ENCODE peak calls at places on chromosomes 2 and 18, in nine cellular contexts. B, Z, O, U, D, R, X, P and L are unnamed samples.

GRCh38 chr2:12330916-12331315 is 385.8 kb upstream of the TRIB2 start:
- DNase-seq in B (no peak), Z (no peak), O (no peak), U (no peak), D (no peak), R (no peak), X (no peak), P (no peak), L (no peak)

GRCh38 chr2:20151116-20151571 is 73.8 kb downstream of the SDC1 start:
- DNase-seq in B (no peak), Z (no peak), O (no peak), U (no peak), D (no peak), R (no peak), X (no peak), P (peak), L (no peak)

GRCh38 chr2:54772110-54772509 is 48.6 kb downstream of the EML6 start:
- DNase-seq in B (no peak), Z (peak), O (no peak), U (no peak), D (no peak), R (no peak), X (no peak), P (no peak), L (no peak)

GRCh38 chr18:24380163-24380747 is 17.4 kb downstream of the OSBPL1A start:
- DNase-seq in B (no peak), Z (no peak), O (no peak), U (no peak), D (no peak), R (no peak), X (no peak), P (no peak), L (no peak)

GRCh38 chr2:68995911-68996310 is 17.1 kb upstream of the ANTXR1 start:
- DNase-seq in B (no peak), Z (no peak), O (no peak), U (no peak), D (no peak), R (no peak), X (no peak), P (no peak), L (no peak)

GRCh38 chr2:191853843-191854242 is 7.0 kb upstream of the CAVIN2 start:
- DNase-seq in B (no peak), Z (peak), O (no peak), U (no peak), D (no peak), R (no peak), X (no peak), P (no peak), L (no peak)

GRCh38 chr18:13253786-13254755 is 35.5 kb downstream of the LDLRAD4 start:
- DNase-seq in B (no peak), Z (no peak), O (no peak), U (no peak), D (no peak), R (no peak), X (no peak), P (no peak), L (no peak)

GRCh38 chr2:85704800-85705679 is 10.9 kb downstream of the GNLY start:
- DNase-seq in B (no peak), Z (no peak), O (no peak), U (no peak), D (no peak), R (no peak), X (no peak), P (peak), L (no peak)

GRCh38 chr2:240141736-240142135 is 1.3 kb upstream of the OTOS start:
- DNase-seq in B (no peak), Z (no peak), O (no peak), U (no peak), D (no peak), R (no peak), X (no peak), P (no peak), L (no peak)

DNA sequence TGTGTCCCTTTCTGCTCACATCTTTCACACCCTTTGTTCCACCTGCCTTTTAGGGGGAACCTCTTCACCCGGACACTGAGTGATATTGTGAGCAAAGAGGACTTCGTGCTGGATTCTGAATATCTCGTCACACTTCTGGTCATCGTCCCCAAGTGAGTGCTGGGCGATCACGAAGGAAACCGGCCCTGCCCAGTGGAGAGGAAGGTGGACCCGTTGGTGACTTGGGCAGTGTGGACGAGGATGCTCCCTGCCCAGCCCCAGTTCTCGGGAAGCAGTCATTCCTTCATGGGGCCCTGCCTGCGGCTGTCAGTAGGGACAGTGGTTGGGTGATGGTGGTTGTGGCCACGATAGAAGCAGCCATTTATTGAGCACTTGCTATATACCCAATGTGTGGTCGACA is 40.8 kb downstream of the PDIA6 start:
- DNase-seq in B (no peak), Z (no peak), O (no peak), U (no peak), D (no peak), R (no peak), X (no peak), P (no peak), L (no peak)
- TF ChIP-seq CTCF in B (no peak), Z (no peak), O (no peak), U (no peak), D (no peak), R (no peak), X (no peak), P (no peak), L (no peak)

GRCh38 chr2:43018179-43019024 is 208.0 kb downstream of the ZFP36L2 start:
- DNase-seq in B (no peak), Z (no peak), O (peak), U (peak), D (no peak), R (no peak), X (no peak), P (no peak), L (peak)
- TF ChIP-seq CTCF in B (no peak), Z (no peak), O (no peak), U (no peak), D (no peak), R (no peak), X (no peak), P (no peak), L (no peak)

GRCh38 chr18:11908182-11909080 is at the start of gene MPPE1:
- DNase-seq in B (no peak), Z (peak), O (peak), U (peak), D (peak), R (peak), X (peak), P (peak), L (peak)
- TF ChIP-seq CTCF in B (no peak), Z (no peak), O (no peak), U (no peak), D (peak), R (no peak), X (no peak), P (no peak), L (peak)

GRCh38 chr18:58640428-58640805 is 11.5 kb upstream of the ALPK2 start:
- DNase-seq in B (no peak), Z (no peak), O (no peak), U (no peak), D (no peak), R (no peak), X (no peak), P (no peak), L (no peak)

GRCh38 chr18:58637197-58637596 is 8.3 kb upstream of the ALPK2 start:
- DNase-seq in B (no peak), Z (no peak), O (no peak), U (no peak), D (no peak), R (no peak), X (no peak), P (no peak), L (no peak)

GRCh38 chr18:58639237-58639636 is 10.3 kb upstream of the ALPK2 start:
- DNase-seq in B (no peak), Z (no peak), O (no peak), U (no peak), D (no peak), R (no peak), X (no peak), P (no peak), L (no peak)

GRCh38 chr18:58639751-58640427 is 11.0 kb upstream of the ALPK2 start:
- DNase-seq in B (peak), Z (no peak), O (no peak), U (no peak), D (no peak), R (no peak), X (peak), P (peak), L (no peak)

GRCh38 chr18:58638446-58638845 is 9.6 kb upstream of the ALPK2 start:
- DNase-seq in B (no peak), Z (no peak), O (no peak), U (no peak), D (no peak), R (no peak), X (no peak), P (peak), L (no peak)
- TF ChIP-seq CTCF in B (no peak), Z (no peak), O (no peak), U (no peak), D (no peak), R (no peak), X (no peak), P (no peak), L (no peak)

GRCh38 chr18:63073481-63073880 is 246.1 kb downstream of the BCL2 start:
- DNase-seq in B (no peak), Z (no peak), O (no peak), U (no peak), D (no peak), R (no peak), X (no peak), P (peak), L (no peak)

GRCh38 chr18:63071566-63072175 is 247.9 kb downstream of the BCL2 start:
- DNase-seq in B (no peak), Z (no peak), O (no peak), U (no peak), D (no peak), R (no peak), X (no peak), P (no peak), L (no peak)

GRCh38 chr18:63078471-63078870 is 241.1 kb downstream of the BCL2 start:
- DNase-seq in B (no peak), Z (no peak), O (no peak), U (no peak), D (no peak), R (no peak), X (no peak), P (peak), L (no peak)

GRCh38 chr18:63070750-63071502 is 248.6 kb downstream of the BCL2 start:
- DNase-seq in B (no peak), Z (no peak), O (no peak), U (no peak), D (no peak), R (no peak), X (no peak), P (no peak), L (no peak)

DNA sequence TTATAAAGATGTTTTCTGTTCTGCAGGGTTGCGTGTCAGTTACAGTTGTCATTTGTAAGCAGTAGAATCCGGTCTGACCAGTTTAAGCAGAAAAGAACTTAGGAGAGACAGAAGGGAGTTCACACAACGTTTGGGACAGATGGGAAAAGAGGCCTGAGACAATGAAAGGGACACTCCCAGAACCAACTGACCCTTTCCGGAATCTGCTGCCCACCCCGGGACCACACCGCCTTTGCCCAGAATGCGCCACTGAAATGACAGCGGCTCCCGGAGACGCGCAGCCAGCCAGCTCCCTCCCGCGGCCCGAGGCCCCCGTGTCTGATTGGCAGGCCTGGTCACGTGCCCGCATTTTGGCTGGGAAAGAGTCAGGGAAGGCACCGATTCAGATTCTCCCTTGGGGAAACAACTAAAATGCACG is 244.6 kb downstream of the BCL2 start:
- DNase-seq in B (no peak), Z (peak), O (peak), U (peak), D (peak), R (peak), X (no peak), P (no peak), L (peak)
- TF ChIP-seq CTCF in B (no peak), Z (no peak), O (no peak), U (no peak), D (no peak), R (no peak), X (no peak), P (no peak), L (peak)

DNA sequence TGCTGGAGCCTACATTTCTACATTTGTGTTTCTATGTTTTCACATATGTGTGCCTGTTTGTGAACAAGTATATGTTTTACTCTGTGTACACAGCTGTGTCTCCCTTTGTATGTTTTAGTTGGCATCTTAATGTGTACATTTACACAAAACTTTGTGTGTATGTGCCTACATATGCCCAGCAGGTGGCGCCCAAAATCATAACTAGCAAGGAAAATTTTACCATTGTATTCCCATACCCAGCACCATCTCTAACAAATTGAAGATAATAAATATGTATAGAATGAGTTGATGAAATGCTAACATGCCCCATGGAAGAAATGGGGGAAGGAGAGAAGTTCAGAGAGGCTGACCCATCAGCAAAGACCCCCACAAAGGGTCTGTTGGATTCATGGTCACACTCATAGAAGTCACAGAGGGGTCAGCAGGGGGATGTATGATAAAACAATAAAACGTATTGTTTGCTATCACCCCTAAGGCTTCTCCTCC is 48.1 kb downstream of the PKDCC start:
- DNase-seq in B (no peak), Z (peak), O (peak), U (peak), D (peak), R (peak), X (peak), P (peak), L (peak)
- TF ChIP-seq CTCF in B (peak), Z (peak), O (peak), U (peak), D (peak), R (peak), X (peak), P (peak), L (peak)

GRCh38 chr2:64769392-64770044 is 115.8 kb upstream of the SERTAD2 start:
- DNase-seq in B (no peak), Z (no peak), O (no peak), U (no peak), D (no peak), R (no peak), X (no peak), P (no peak), L (no peak)

GRCh38 chr2:64771726-64772125 is 118.0 kb upstream of the SERTAD2 start:
- DNase-seq in B (no peak), Z (no peak), O (no peak), U (no peak), D (no peak), R (no peak), X (no peak), P (no peak), L (no peak)

GRCh38 chr2:64768426-64769033 is 114.8 kb upstream of the SERTAD2 start:
- DNase-seq in B (no peak), Z (no peak), O (no peak), U (no peak), D (no peak), R (no peak), X (no peak), P (no peak), L (peak)

GRCh38 chr2:64770137-64770780 is 116.5 kb upstream of the SERTAD2 start:
- DNase-seq in B (no peak), Z (no peak), O (no peak), U (no peak), D (no peak), R (no peak), X (no peak), P (no peak), L (no peak)

DNA sequence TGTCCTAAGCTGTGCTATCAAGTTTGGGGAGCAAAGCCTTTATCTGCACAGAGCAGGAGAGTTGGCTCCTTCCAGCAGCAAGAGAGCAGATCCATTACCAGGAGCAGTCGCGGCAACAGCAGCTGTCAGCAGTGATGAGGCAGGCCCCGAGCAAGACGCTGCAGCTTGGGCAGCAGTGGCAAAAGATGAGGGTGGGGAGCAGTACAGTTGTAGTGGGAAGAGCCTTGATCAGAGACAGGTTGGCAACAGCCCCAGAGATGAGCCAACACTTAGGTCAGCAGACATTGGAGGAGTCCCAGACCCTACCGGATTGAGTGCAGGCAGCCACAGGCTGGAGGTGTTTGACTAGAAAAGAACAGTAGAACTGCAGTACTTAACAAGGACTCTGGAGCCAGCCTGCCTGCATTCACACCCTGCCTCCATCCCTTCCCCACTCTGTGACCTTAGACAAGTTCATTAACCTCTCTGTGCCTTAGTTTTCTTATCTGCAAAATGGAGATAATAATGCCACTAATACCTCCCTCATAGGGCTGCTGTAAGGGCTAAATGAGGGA is 117.1 kb upstream of the SERTAD2 start:
- DNase-seq in B (no peak), Z (no peak), O (peak), U (peak), D (no peak), R (no peak), X (peak), P (no peak), L (no peak)
- TF ChIP-seq CTCF in B (peak), Z (no peak), O (no peak), U (no peak), D (no peak), R (no peak), X (no peak), P (no peak), L (no peak)

GRCh38 chr18:3126457-3127097 is 93.2 kb downstream of the MYOM1 start:
- DNase-seq in B (no peak), Z (no peak), O (no peak), U (no peak), D (no peak), R (no peak), X (no peak), P (no peak), L (no peak)

GRCh38 chr18:3130344-3130743 is 89.4 kb downstream of the MYOM1 start:
- DNase-seq in B (no peak), Z (no peak), O (no peak), U (no peak), D (no peak), R (no peak), X (no peak), P (no peak), L (no peak)

GRCh38 chr18:3124822-3125221 is 94.9 kb downstream of the MYOM1 start:
- DNase-seq in B (no peak), Z (no peak), O (no peak), U (no peak), D (no peak), R (no peak), X (no peak), P (no peak), L (no peak)

GRCh38 chr18:3132700-3133099 is 87.1 kb downstream of the MYOM1 start:
- DNase-seq in B (no peak), Z (peak), O (no peak), U (no peak), D (no peak), R (no peak), X (no peak), P (no peak), L (no peak)

DNA sequence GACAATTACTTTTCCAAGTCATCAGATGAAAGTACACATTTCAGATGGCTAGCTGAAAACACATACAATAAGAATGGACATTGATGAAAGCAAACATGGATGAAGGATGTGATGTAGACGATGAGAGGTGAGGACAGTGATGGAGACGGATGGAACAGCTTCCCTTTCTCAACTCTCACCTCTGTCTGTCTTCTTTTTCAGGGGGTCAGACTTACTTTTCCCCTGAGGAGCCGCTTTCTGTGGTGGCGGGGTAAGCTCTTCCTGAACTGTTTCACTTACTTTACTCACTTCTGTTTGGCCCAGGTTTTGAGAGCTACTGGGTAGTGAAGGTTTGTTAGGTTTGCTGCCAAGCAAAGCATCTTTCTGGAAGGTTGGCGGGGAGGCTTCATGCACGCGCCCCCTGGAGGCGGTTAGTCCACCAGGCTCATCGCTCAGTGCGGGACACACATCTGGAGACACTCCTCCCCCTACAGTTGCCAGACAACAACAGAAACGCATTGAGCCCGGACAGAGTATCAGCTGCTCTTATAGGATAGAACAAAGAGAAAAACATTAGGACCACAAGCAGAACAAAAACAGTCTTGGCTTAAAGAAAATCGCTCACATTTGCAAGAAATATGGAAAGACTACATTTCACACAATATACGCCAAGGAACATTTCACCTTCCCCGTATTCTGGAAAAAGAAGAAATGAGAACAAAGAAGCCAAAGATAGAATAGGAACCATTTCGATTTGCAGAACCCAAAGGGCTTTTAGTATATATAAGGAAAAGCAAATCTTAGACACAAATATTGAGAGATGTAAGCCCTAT is 90.5 kb downstream of the MYOM1 start:
- DNase-seq in B (no peak), Z (peak), O (peak), U (peak), D (peak), R (peak), X (peak), P (peak), L (peak)
- TF ChIP-seq CTCF in B (peak), Z (peak), O (peak), U (peak), D (peak), R (peak), X (peak), P (peak), L (peak)

GRCh38 chr2:143161982-143162837 is 33.0 kb downstream of the ARHGAP15 start:
- DNase-seq in B (no peak), Z (peak), O (no peak), U (peak), D (peak), R (peak), X (peak), P (peak), L (peak)
- TF ChIP-seq CTCF in B (peak), Z (peak), O (peak), U (peak), D (peak), R (peak), X (peak), P (peak), L (peak)